ENCODE peak calls at places on chromosomes 12 and 14, in five cellular contexts. X, C, H, P and V are unnamed samples.
A peak's percentile ranks its signal among the peaks of the same experiment; 100 is the strongest.

GRCh38 chr12:18411453-18411852 is 150.1 kb downstream of the PIK3C2G start:
- DNase-seq in X (no peak), C (no peak), H (no peak), P (no peak), V (no peak)

GRCh38 chr14:58426819-58427288 is 477 bp downstream of the TIMM9 start:
- DNase-seq in X (peak; percentile 72), C (peak; percentile 86), H (peak; percentile 77), P (peak; percentile 65), V (peak; percentile 11)

GRCh38 chr14:19823765-19824164 is 20.2 kb downstream of the OR4N2 start:
- DNase-seq in X (no peak), C (no peak), H (no peak), P (no peak), V (peak; percentile 71)

GRCh38 chr12:15208871-15209656 is 12.2 kb downstream of the RERG start:
- DNase-seq in X (no peak), C (no peak), H (no peak), P (no peak), V (no peak)

GRCh38 chr12:46664771-46665287 is 161.0 kb downstream of the SLC38A4 start:
- DNase-seq in X (no peak), C (peak; percentile 37), H (no peak), P (peak; percentile 96), V (peak; percentile 34)

GRCh38 chr12:131092911-131093901 is 139.5 kb downstream of the ADGRD1 start:
- DNase-seq in X (peak; percentile 24), C (no peak), H (no peak), P (no peak), V (no peak)

GRCh38 chr14:97832734-97833133 is 1035.6 kb downstream of the VRK1 start:
- DNase-seq in X (no peak), C (no peak), H (no peak), P (no peak), V (no peak)

GRCh38 chr14:32421781-32422180 is 92.7 kb downstream of the AKAP6 start:
- DNase-seq in X (no peak), C (no peak), H (no peak), P (no peak), V (no peak)

GRCh38 chr12:89454080-89454848 is 70.3 kb downstream of the GALNT4 start:
- DNase-seq in X (peak; percentile 34), C (peak; percentile 94), H (no peak), P (no peak), V (no peak)

GRCh38 chr12:79056775-79057174 is 192.2 kb downstream of the SYT1 start:
- DNase-seq in X (no peak), C (no peak), H (no peak), P (peak; percentile 37), V (no peak)

GRCh38 chr12:27981874-27982273 is 9.3 kb upstream of the PTHLH start:
- DNase-seq in X (no peak), C (no peak), H (no peak), P (peak; percentile 61), V (peak; percentile 72)

GRCh38 chr12:94618995-94619695 is 31.2 kb downstream of the TMCC3 start:
- DNase-seq in X (no peak), C (no peak), H (no peak), P (peak; percentile 93), V (peak; percentile 60)

GRCh38 chr14:89618821-89619551 is 202.0 kb upstream of the FOXN3 start:
- DNase-seq in X (peak; percentile 73), C (peak; percentile 86), H (peak; percentile 71), P (peak; percentile 67), V (peak; percentile 79)

GRCh38 chr14:20608383-20609095 is 17.4 kb upstream of the RNASE12 start:
- DNase-seq in X (no peak), C (no peak), H (no peak), P (no peak), V (no peak)

GRCh38 chr12:116919706-116920485 is 9.1 kb downstream of the FBXW8 start:
- DNase-seq in X (no peak), C (no peak), H (no peak), P (no peak), V (no peak)

GRCh38 chr12:11580125-11580751 is 69.2 kb upstream of the ETV6 start:
- DNase-seq in X (no peak), C (peak; percentile 59), H (no peak), P (peak; percentile 82), V (peak; percentile 73)

GRCh38 chr12:115973968-115974765 is 303.3 kb downstream of the MED13L start:
- DNase-seq in X (no peak), C (no peak), H (no peak), P (no peak), V (no peak)

GRCh38 chr12:21528953-21529352 is 2.9 kb downstream of the SPX start:
- DNase-seq in X (no peak), C (no peak), H (no peak), P (no peak), V (no peak)

GRCh38 chr12:89038831-89039509 is 313.3 kb downstream of the DUSP6 start:
- DNase-seq in X (no peak), C (no peak), H (no peak), P (no peak), V (peak; percentile 2)

GRCh38 chr14:73744874-73745529 is 30.8 kb upstream of the PNMA1 start:
- DNase-seq in X (peak; percentile 22), C (no peak), H (no peak), P (no peak), V (no peak)

GRCh38 chr12:84694111-84694510 is 218.5 kb downstream of the SLC6A15 start:
- DNase-seq in X (no peak), C (no peak), H (no peak), P (no peak), V (no peak)

GRCh38 chr14:99326041-99326710 is 54.2 kb upstream of the BCL11B start:
- DNase-seq in X (no peak), C (no peak), H (no peak), P (no peak), V (no peak)

GRCh38 chr12:62934799-62935674 is at the start of gene PPM1H:
- DNase-seq in X (peak; percentile 99), C (peak; percentile 97), H (peak; percentile 79), P (peak; percentile 11), V (peak; percentile 83)

GRCh38 chr12:12899530-12900380 is 8.4 kb downstream of the GPRC5A start:
- DNase-seq in X (no peak), C (no peak), H (no peak), P (peak; percentile 98), V (peak; percentile 64)

GRCh38 chr14:76647699-76648298 is 113.5 kb upstream of the VASH1 start:
- DNase-seq in X (peak; percentile 62), C (peak; percentile 71), H (peak; percentile 30), P (peak; percentile 59), V (peak; percentile 81)

GRCh38 chr12:96237465-96238077 is 43.4 kb downstream of the ELK3 start:
- DNase-seq in X (no peak), C (no peak), H (no peak), P (peak; percentile 97), V (no peak)

GRCh38 chr14:80523518-80524117 is 312.3 kb upstream of the DIO2 start:
- DNase-seq in X (no peak), C (no peak), H (no peak), P (peak; percentile 28), V (no peak)

GRCh38 chr12:46773537-46773936 is 52.3 kb downstream of the SLC38A4 start:
- DNase-seq in X (no peak), C (no peak), H (no peak), P (no peak), V (no peak)

GRCh38 chr14:87397499-87397898 is 595.5 kb downstream of the GALC start:
- DNase-seq in X (no peak), C (no peak), H (no peak), P (no peak), V (no peak)

GRCh38 chr12:52637299-52637698 is 14.7 kb downstream of the KRT2 start:
- DNase-seq in X (peak; percentile 19), C (no peak), H (no peak), P (no peak), V (no peak)

GRCh38 chr12:101527682-101528081 is 52.5 kb downstream of the SPIC start:
- DNase-seq in X (no peak), C (no peak), H (no peak), P (no peak), V (peak; percentile 25)

GRCh38 chr12:90940872-90941499 is 14.0 kb downstream of the CCER1 start:
- DNase-seq in X (no peak), C (peak; percentile 49), H (peak; percentile 24), P (peak; percentile 76), V (no peak)

GRCh38 chr12:64256166-64256800 is 34.2 kb upstream of the KICS2 start:
- DNase-seq in X (no peak), C (peak; percentile 57), H (peak; percentile 44), P (peak; percentile 67), V (no peak)

GRCh38 chr12:100986595-100987547 is 192.3 kb downstream of the ANO4 start:
- DNase-seq in X (peak; percentile 59), C (peak; percentile 66), H (no peak), P (peak; percentile 63), V (no peak)

GRCh38 chr14:88599761-88600439 is 37.1 kb downstream of the ZC3H14 start:
- DNase-seq in X (no peak), C (no peak), H (no peak), P (no peak), V (no peak)

GRCh38 chr14:68461086-68461485 is 331.8 kb downstream of the ZFP36L1 start:
- DNase-seq in X (no peak), C (no peak), H (no peak), P (no peak), V (no peak)
- H3K4me1 ChIP-seq in X (no peaks in the 10 kb centered on the region), C (peaks cover 5% of the 10 kb centered on the region), H (peaks cover 9% of the 10 kb centered on the region), P (peaks cover 12% of the 10 kb centered on the region), V (peaks cover 4% of the 10 kb centered on the region)

GRCh38 chr14:75322746-75323145 is 44.1 kb downstream of the FOS start:
- DNase-seq in X (peak; percentile 43), C (peak; percentile 53), H (no peak), P (no peak), V (no peak)
- H4K8ac ChIP-seq in X (no peak overlapping the region), C (no peak overlapping the region), H (peak overlapping the region; percentile 5), P (no peak overlapping the region), V (no peak overlapping the region)

GRCh38 chr12:104291867-104292524 is 11.5 kb upstream of the EID3 start:
- DNase-seq in X (peak; percentile 42), C (peak; percentile 55), H (no peak), P (no peak), V (no peak)
- H3K4me1 ChIP-seq in X (peaks cover 5% of the 10 kb centered on the region), C (no peaks in the 10 kb centered on the region), H (peaks cover 3% of the 10 kb centered on the region), P (peaks cover 20% of the 10 kb centered on the region), V (peaks cover 9% of the 10 kb centered on the region)

DNA sequence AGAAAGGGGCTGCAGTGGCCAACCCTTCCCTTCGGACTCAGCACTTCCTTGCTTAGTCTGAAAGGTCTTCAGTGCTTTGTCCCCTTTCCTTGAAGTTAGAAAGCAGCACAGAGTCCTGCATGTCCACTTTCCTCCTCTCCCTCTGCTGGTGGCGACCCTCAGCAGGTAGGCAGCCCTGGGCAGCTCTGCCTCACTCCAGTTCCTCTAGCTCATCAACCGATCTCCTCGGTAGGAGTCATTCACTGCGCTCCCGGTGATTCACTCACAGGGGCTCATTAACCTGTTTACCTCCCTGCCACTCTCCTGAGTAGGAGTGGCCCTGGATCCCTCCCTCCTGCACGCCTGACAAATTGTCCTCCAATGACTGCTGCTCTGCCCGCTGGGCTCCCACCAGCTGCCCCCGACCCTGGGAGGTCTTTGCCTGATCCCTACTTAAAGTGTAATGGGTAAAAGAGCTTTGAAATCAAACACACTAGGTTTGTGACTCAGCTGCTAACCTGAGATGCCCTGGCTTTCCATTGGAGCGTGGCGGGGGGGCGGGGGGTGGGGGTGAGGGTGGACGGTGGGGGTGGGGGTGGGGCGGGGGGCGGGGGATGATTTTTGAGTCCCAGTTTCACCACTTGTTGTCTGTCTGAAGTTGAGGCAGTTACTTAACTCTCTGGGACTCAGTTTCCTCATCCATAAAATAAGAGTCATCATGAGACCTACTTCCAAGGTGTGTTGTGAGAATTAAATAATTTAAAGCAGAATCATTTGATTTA is 4.2 kb downstream of the SCNN1A start:
- DNase-seq in X (peak; percentile 99), C (peak; percentile 99), H (peak; percentile 50), P (peak; percentile 72), V (peak; percentile 72)
- H4K8ac ChIP-seq in X (no peak overlapping the region), C (no peak overlapping the region), H (no peak overlapping the region), P (peak overlapping the region; percentile 61), V (peak overlapping the region; percentile 11)